ENCODE peak calls at places on chromosomes 6 and 20, in ten cellular contexts. G is right cardiac atrium; F is posterior cingulate gyrus; Q is vagina; O is stimulated activated CD8-positive, alpha-beta memory T cell treated with anti-CD3 and anti-CD28 coated beads, Interleukin-2, amount 100 ng/mL, for 1 hour; T is cardiac muscle cell; D is amniotic epithelial cell; X is central memory CD4-positive, alpha-beta T cell; Z is activated CD8-positive, alpha-beta T cell treated with anti-CD3 and anti-CD28 coated beads, Interleukin-2, amount 10 ng/mL, durations not matched to agents 7 days and 5 days; N is putamen. W is an unnamed sample.

GRCh38 chr6:113306552-113307145 is 550.5 kb upstream of the MARCKS start:
- DNase-seq in G (peak), F (peak), Q (no peak), O (no peak), T (peak), D (no peak), X (no peak), Z (peak), N (no peak), W (peak)

GRCh38 chr6:65650086-65650485 is 56.9 kb downstream of the EYS start:
- DNase-seq in G (no peak), F (no peak), Q (no peak), O (no peak), T (no peak), D (no peak), X (no peak), Z (no peak), N (no peak), W (no peak)

GRCh38 chr6:144055121-144055931 is 40.0 kb downstream of the SF3B5 start:
- DNase-seq in G (no peak), F (no peak), Q (no peak), O (no peak), T (no peak), D (peak), X (peak), Z (peak), N (no peak), W (no peak)

GRCh38 chr6:125742024-125742423 is 7.4 kb upstream of the HEY2 start:
- DNase-seq in G (no peak), F (no peak), Q (no peak), O (no peak), T (no peak), D (no peak), X (no peak), Z (no peak), N (no peak), W (no peak)

GRCh38 chr6:52975580-52975979 is 19.5 kb downstream of the GSTA4 start:
- DNase-seq in G (no peak), F (no peak), Q (no peak), O (no peak), T (no peak), D (no peak), X (no peak), Z (no peak), N (no peak), W (no peak)

GRCh38 chr6:153074761-153075160 is 56.3 kb downstream of the RGS17 start:
- DNase-seq in G (no peak), F (peak), Q (no peak), O (no peak), T (no peak), D (no peak), X (no peak), Z (no peak), N (no peak), W (no peak)

GRCh38 chr6:153059757-153060156 is 57.2 kb upstream of the MTRF1L start:
- DNase-seq in G (no peak), F (no peak), Q (no peak), O (no peak), T (no peak), D (no peak), X (no peak), Z (no peak), N (no peak), W (no peak)

GRCh38 chr6:30397697-30398096 is 52.7 kb downstream of the RPP21 start:
- DNase-seq in G (no peak), F (peak), Q (no peak), O (no peak), T (no peak), D (no peak), X (no peak), Z (no peak), N (no peak), W (no peak)

GRCh38 chr6:17574871-17575560 is 25.1 kb upstream of the FAM8A1 start:
- DNase-seq in G (no peak), F (no peak), Q (no peak), O (no peak), T (no peak), D (peak), X (no peak), Z (no peak), N (no peak), W (no peak)

GRCh38 chr20:18090044-18090443 is 32.3 kb upstream of the OVOL2 start:
- DNase-seq in G (no peak), F (no peak), Q (no peak), O (no peak), T (no peak), D (no peak), X (no peak), Z (no peak), N (no peak), W (no peak)

GRCh38 chr6:79656134-79656533 is 25.0 kb downstream of the SH3BGRL2 start:
- DNase-seq in G (no peak), F (no peak), Q (no peak), O (no peak), T (no peak), D (peak), X (no peak), Z (no peak), N (no peak), W (no peak)

GRCh38 chr6:109443425-109443950 is 3.0 kb downstream of the SMPD2 start:
- DNase-seq in G (no peak), F (no peak), Q (no peak), O (no peak), T (no peak), D (no peak), X (no peak), Z (peak), N (no peak), W (no peak)

GRCh38 chr6:150667977-150668716 is 68.5 kb downstream of the PLEKHG1 start:
- DNase-seq in G (peak), F (peak), Q (no peak), O (no peak), T (peak), D (peak), X (no peak), Z (no peak), N (peak), W (no peak)

GRCh38 chr6:143329323-143329722 is 121.2 kb downstream of the ADAT2 start:
- DNase-seq in G (no peak), F (no peak), Q (no peak), O (no peak), T (no peak), D (no peak), X (no peak), Z (no peak), N (no peak), W (no peak)

GRCh38 chr20:34843421-34843820 is 18.0 kb upstream of the NCOA6 start:
- DNase-seq in G (no peak), F (no peak), Q (no peak), O (no peak), T (no peak), D (peak), X (no peak), Z (no peak), N (no peak), W (no peak)

GRCh38 chr6:85354761-85355618 is 94.9 kb upstream of the NT5E start:
- DNase-seq in G (peak), F (peak), Q (no peak), O (peak), T (peak), D (peak), X (peak), Z (peak), N (peak), W (peak)

GRCh38 chr6:32883789-32884188 is 29.8 kb downstream of the PSMB9 start:
- DNase-seq in G (peak), F (no peak), Q (no peak), O (no peak), T (peak), D (peak), X (no peak), Z (no peak), N (no peak), W (no peak)

GRCh38 chr20:60213126-60213893 is 255.1 kb downstream of the CDH26 start:
- DNase-seq in G (no peak), F (no peak), Q (peak), O (no peak), T (no peak), D (no peak), X (no peak), Z (no peak), N (no peak), W (no peak)

GRCh38 chr20:58890454-58891075 is 38.0 kb downstream of the GNAS start:
- DNase-seq in G (peak), F (peak), Q (peak), O (peak), T (peak), D (peak), X (peak), Z (peak), N (peak), W (peak)

GRCh38 chr20:49610701-49611538 is 43.0 kb upstream of the PTGIS start:
- DNase-seq in G (peak), F (peak), Q (no peak), O (peak), T (peak), D (peak), X (peak), Z (peak), N (peak), W (peak)

GRCh38 chr6:75076009-75076408 is 129.8 kb downstream of the COL12A1 start:
- DNase-seq in G (no peak), F (no peak), Q (no peak), O (no peak), T (no peak), D (no peak), X (no peak), Z (no peak), N (no peak), W (no peak)

GRCh38 chr20:59824711-59825562 is 108.5 kb downstream of the SYCP2 start:
- DNase-seq in G (no peak), F (no peak), Q (peak), O (no peak), T (no peak), D (no peak), X (no peak), Z (no peak), N (no peak), W (no peak)

GRCh38 chr6:27441001-27441400 is 31.9 kb downstream of the ZNF184 start:
- DNase-seq in G (no peak), F (no peak), Q (no peak), O (no peak), T (no peak), D (no peak), X (no peak), Z (no peak), N (no peak), W (no peak)

GRCh38 chr20:50169329-50169823 is 15.9 kb upstream of the PEDS1 start:
- DNase-seq in G (peak), F (peak), Q (no peak), O (peak), T (peak), D (peak), X (peak), Z (peak), N (peak), W (peak)

W was measured in naive B cell.